ENCODE peak calls at places on chromosomes 7 and 10, in four cellular contexts. P, Y, O and D are unnamed samples.

GRCh38 chr7:44563171-44563679 is 10.5 kb downstream of the DDX56 start:
- DNase-seq in P (no peak), Y (no peak), O (no peak), D (no peak)

GRCh38 chr10:614772-615582 is 74.5 kb downstream of the DIP2C start:
- DNase-seq in P (no peak), Y (no peak), O (no peak), D (no peak)

GRCh38 chr7:156751319-156751718 is 110.7 kb downstream of the RNF32 start:
- DNase-seq in O (peak), P (peak), Y (peak), D (peak)

GRCh38 chr7:104548861-104549260 is 220.5 kb downstream of the LHFPL3 start:
- DNase-seq in P (no peak), Y (no peak), O (peak), D (peak)

GRCh38 chr10:25725917-25726716 is 207.9 kb upstream of the MYO3A start:
- DNase-seq in P (peak), O (peak), Y (peak), D (peak)

GRCh38 chr10:9331583-9332008 is 1277.1 kb downstream of the GATA3 start:
- DNase-seq in P (peak), Y (peak), O (peak), D (peak)

GRCh38 chr10:102409604-102410426 is 8.8 kb downstream of the PSD start:
- DNase-seq in O (no peak), Y (no peak), P (no peak), D (no peak)

GRCh38 chr10:60942604-60943269 is 1.2 kb downstream of the RHOBTB1 start:
- DNase-seq in O (peak), Y (no peak), P (no peak), D (no peak)

DNA sequence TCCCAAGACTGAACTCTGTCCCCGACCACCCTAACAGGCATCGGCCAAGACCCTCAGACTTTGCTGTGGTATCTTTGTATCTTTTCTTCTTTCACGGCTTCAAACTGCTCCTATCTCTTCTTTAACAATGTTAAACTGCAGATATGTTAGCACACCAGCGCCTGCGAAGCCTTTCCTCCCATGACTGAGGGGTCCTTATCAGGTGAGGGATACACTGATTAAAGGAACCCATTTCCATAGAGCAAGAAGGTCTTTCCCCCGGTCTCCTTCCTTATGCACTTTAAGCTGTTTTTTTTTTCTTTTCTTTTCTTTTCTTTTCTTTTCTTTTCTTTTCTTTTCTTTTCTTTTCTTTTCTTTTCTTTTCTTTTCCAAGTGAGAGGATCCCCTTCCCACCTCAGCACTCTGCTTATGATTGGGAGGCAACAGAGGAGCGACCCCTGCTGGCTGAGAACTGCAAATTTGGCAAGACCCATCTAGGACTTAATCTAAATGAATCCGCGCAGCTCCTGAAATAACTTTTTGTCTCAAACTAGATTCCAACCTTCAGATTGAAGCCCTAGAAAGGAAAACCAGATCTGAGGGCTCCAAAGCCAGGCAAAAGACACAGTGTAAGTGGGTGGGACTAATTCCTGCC is 109.9 kb downstream of the ITGB8 start:
- DNase-seq in Y (no peak), P (no peak), O (peak), D (peak)
- TF ChIP-seq CTCF in Y (peak), P (no peak), O (peak), D (peak)

GRCh38 chr10:128268015-128268722 is 141.9 kb upstream of the MKI67 start:
- DNase-seq in Y (no peak), O (peak), P (peak), D (peak)
- TF ChIP-seq CTCF in Y (no peak), O (peak), P (peak), D (peak)

GRCh38 chr7:129450295-129450694 is 16.1 kb downstream of the STRIP2 start:
- DNase-seq in Y (no peak), P (no peak), O (no peak), D (no peak)
- TF ChIP-seq CTCF in Y (no peak), P (no peak), O (no peak), D (no peak)

GRCh38 chr10:96719850-96720421 is 378 bp downstream of the PIK3AP1 start:
- DNase-seq in P (no peak), Y (no peak), O (peak), D (no peak)
- TF ChIP-seq CTCF in P (no peak), Y (peak), O (peak), D (no peak)

DNA sequence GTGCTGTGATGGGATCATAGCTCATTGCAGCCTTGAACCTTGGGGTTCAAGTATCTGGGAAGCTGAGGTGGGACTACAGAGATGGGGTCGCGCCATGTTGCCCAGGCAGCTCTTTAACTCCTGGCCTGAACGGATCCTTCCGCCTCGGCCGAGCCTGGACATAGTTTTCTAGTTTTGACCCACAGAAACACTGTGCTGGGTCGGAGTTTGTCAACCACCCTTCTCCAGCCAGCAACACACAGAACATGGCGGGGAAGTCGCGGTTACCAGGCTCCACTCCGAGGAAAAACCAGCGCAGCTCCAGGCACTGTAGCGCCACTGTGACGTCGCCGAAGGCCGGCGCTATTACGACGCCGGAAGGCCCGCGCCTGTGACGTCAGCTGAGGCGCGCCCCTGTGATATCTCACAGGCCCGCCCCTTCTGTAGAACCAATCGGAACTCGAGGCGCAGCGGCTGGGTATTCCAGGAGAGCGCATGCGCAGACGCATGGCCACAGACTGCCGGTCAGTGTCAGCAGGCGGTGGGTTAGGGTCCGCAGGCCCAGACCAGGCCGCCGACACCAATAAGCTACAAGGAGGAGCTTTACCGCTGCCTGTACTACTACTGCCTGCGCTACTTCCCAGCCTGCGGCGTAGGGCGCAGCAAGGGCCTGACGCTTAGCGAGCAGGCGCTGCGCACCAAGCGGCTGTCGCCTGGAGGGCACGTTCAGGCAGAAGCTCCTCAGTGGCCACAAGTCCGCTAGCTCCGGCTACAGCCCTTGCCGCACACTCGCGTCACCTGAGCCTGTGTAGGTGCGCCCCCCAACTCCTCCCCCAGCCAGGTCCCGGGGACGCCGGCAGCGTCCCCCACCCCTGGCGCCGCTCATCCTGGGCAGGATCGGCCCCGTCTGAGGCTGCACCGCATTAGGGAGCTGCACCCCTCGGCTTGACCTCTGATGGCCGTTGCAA is 135.2 kb upstream of the KCTD7 start:
- DNase-seq in Y (peak), O (peak), P (peak), D (peak)
- TF ChIP-seq CTCF in Y (peak), O (no peak), P (peak), D (peak)

GRCh38 chr7:40299097-40299496 is 164.3 kb downstream of the SUGCT start:
- DNase-seq in P (peak), O (peak), Y (peak), D (peak)

GRCh38 chr7:40298421-40298820 is 163.6 kb downstream of the SUGCT start:
- DNase-seq in Y (peak), P (no peak), O (no peak), D (no peak)

GRCh38 chr7:40301486-40302065 is 166.8 kb downstream of the SUGCT start:
- DNase-seq in O (no peak), Y (no peak), P (no peak), D (no peak)

GRCh38 chr7:40300146-40300655 is 165.4 kb downstream of the SUGCT start:
- DNase-seq in Y (no peak), P (no peak), O (no peak), D (no peak)

DNA sequence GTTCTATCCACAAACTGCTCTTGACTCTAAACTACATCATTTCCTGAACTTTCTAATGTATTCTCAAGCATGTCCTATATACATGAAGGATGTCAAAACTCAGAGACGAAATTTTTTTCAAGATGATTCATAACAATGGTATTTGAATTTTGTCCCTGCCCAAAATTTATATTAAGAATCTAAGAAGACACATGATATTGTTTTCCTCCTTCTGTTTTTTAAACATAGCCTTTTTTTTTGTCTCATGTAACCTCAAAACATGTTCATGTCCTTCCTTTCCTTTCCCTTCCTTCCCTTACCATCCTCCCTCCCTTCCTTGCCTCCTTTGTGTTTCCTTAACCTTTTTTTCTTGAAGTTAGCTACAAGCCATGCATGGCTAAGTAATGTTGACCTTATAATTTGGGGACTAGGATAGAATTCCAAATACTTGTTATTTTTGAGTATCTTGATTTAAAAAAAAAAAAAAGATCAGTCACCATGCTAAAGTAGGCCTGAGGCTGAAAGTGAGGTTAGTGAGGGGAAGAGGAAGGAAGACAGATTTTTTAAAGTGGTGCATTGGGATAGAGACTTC is 163.0 kb downstream of the SUGCT start:
- DNase-seq in Y (no peak), O (peak), P (no peak), D (peak)
- TF ChIP-seq CTCF in Y (no peak), O (no peak), P (no peak), D (no peak)

GRCh38 chr10:132309466-132309865 is 1.7 kb upstream of the STK32C start:
- DNase-seq in Y (no peak), P (no peak), O (no peak), D (no peak)

GRCh38 chr10:132306951-132307751 is 599 bp downstream of the STK32C start:
- DNase-seq in P (peak), Y (no peak), O (peak), D (peak)

GRCh38 chr10:132306341-132306685 is 1.4 kb downstream of the STK32C start:
- DNase-seq in Y (no peak), P (no peak), O (no peak), D (no peak)

GRCh38 chr10:132308588-132309451 is 1.1 kb upstream of the STK32C start:
- DNase-seq in Y (no peak), O (no peak), P (no peak), D (no peak)

GRCh38 chr10:132307823-132308587 is at the start of gene STK32C:
- DNase-seq in Y (peak), P (peak), O (peak), D (peak)
- TF ChIP-seq CTCF in Y (no peak), P (no peak), O (no peak), D (no peak)

DNA sequence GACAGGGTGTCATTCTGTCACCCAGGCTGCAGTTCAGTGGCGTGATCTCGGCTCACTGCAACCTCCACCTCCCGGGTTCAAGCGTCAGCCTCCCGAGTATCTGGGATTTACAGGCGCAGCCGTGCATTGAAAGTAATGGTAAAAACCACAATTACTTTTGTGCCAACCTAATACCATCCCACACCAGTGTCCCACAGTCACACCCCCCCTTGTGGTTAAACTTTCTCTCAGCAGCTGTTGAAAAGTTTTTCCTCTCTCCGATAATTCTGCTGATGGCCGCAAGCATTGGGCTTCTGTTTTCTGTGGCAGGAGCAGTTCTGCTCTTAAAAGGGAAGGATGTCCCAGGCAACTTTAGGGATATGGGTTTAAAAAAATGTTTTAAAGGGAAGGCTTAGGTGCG is 6.6 kb upstream of the LAT2 start:
- DNase-seq in Y (peak), O (peak), P (peak), D (peak)
- TF ChIP-seq CTCF in Y (peak), O (peak), P (peak), D (peak)

GRCh38 chr10:8113616-8114015 is 59.1 kb downstream of the GATA3 start:
- DNase-seq in P (no peak), Y (no peak), O (no peak), D (no peak)
- TF ChIP-seq CTCF in P (no peak), Y (no peak), O (no peak), D (no peak)